ENCODE peak calls at places on chromosome X, in six cellular contexts. V is left lung, M is cardiac fibroblast, A is cardiac muscle cell, G is sigmoid colon, Z is Caco-2. I is an unnamed sample.
A peak's percentile ranks its signal among the peaks of the same experiment; 100 is the strongest.

GRCh38 chrX:13851996-13852695 is 35.3 kb upstream of the GPM6B start:
- DNase-seq in V (no peak), M (no peak), A (no peak), G (no peak), Z (no peak), I (no peak)

GRCh38 chrX:66126671-66127070 is 37.4 kb upstream of the HEPH start:
- DNase-seq in V (no peak), M (no peak), A (no peak), G (no peak), Z (no peak), I (no peak)

GRCh38 chrX:14963447-14964236 is 90.4 kb downstream of the MOSPD2 start:
- DNase-seq in V (no peak), M (peak; percentile 19), A (peak; percentile 7), G (no peak), Z (no peak), I (no peak)

GRCh38 chrX:68822641-68823410 is 6.0 kb upstream of the EFNB1 start:
- DNase-seq in V (no peak), M (peak; percentile 77), A (peak; percentile 81), G (no peak), Z (no peak), I (no peak)

GRCh38 chrX:115892787-115893671 is 277.5 kb upstream of the AGTR2 start:
- DNase-seq in V (peak; percentile 44), M (peak; percentile 24), A (peak; percentile 45), G (peak; percentile 80), Z (no peak), I (no peak)

GRCh38 chrX:152945021-152945979 is 47.4 kb downstream of the ZNF185 start:
- DNase-seq in V (peak; percentile 20), M (no peak), A (no peak), G (peak; percentile 59), Z (no peak), I (no peak)

GRCh38 chrX:65999563-66000148 is 40.2 kb downstream of the VSIG4 start:
- DNase-seq in V (no peak), M (no peak), A (no peak), G (no peak), Z (no peak), I (no peak)

GRCh38 chrX:52271212-52271611 is 86.5 kb downstream of the MAGED4 start:
- DNase-seq in V (no peak), M (peak; percentile 13), A (peak; percentile 11), G (no peak), Z (no peak), I (no peak)

GRCh38 chrX:54439967-54440871 is at the start of gene TSR2:
- DNase-seq in V (peak; percentile 81), M (peak; percentile 89), A (peak; percentile 90), G (peak; percentile 91), Z (peak; percentile 83), I (peak; percentile 66)

GRCh38 chrX:53281321-53281822 is at the start of gene IQSEC2:
- DNase-seq in V (peak; percentile 91), M (peak; percentile 82), A (peak; percentile 84), G (peak; percentile 96), Z (peak; percentile 39), I (peak; percentile 76)

GRCh38 chrX:6545712-6546111 is 10.8 kb upstream of the VCX3A start:
- DNase-seq in V (no peak), M (no peak), A (no peak), G (no peak), Z (no peak), I (no peak)

GRCh38 chrX:119186763-119187162 is 49.3 kb upstream of the PGRMC1 start:
- DNase-seq in V (no peak), M (no peak), A (no peak), G (no peak), Z (no peak), I (no peak)

GRCh38 chrX:49053223-49054072 is 5.4 kb upstream of the CCDC120 start:
- DNase-seq in V (peak; percentile 57), M (peak; percentile 59), A (peak; percentile 64), G (peak; percentile 79), Z (peak; percentile 80), I (no peak)

GRCh38 chrX:113634565-113634964 is 793.9 kb upstream of the AMOT start:
- DNase-seq in V (no peak), M (no peak), A (no peak), G (no peak), Z (no peak), I (no peak)

GRCh38 chrX:68735266-68735665 is 87.8 kb downstream of the STARD8 start:
- DNase-seq in V (no peak), M (no peak), A (no peak), G (no peak), Z (no peak), I (no peak)

GRCh38 chrX:121260568-121261240 is 213.3 kb downstream of the GLUD2 start:
- DNase-seq in V (no peak), M (no peak), A (no peak), G (no peak), Z (no peak), I (no peak)

GRCh38 chrX:9466711-9467110 is 1.9 kb downstream of the TBL1X start:
- DNase-seq in V (no peak), M (no peak), A (no peak), G (no peak), Z (no peak), I (no peak)

GRCh38 chrX:15761564-15762191 is 23.6 kb downstream of the CA5B start:
- DNase-seq in V (no peak), M (peak; percentile 36), A (peak; percentile 38), G (no peak), Z (no peak), I (no peak)

GRCh38 chrX:48957477-48957826 is at the start of gene OTUD5:
- DNase-seq in V (peak; percentile 61), M (no peak), A (no peak), G (no peak), Z (no peak), I (no peak)

GRCh38 chrX:128156204-128156603 is 104.0 kb upstream of the ACTRT1 start:
- DNase-seq in V (no peak), M (no peak), A (no peak), G (no peak), Z (no peak), I (no peak)
- TF ChIP-seq CTCF in V (no peak), M (no peak), A (no peak), G (no peak), Z (no peak), I (no peak)

DNA sequence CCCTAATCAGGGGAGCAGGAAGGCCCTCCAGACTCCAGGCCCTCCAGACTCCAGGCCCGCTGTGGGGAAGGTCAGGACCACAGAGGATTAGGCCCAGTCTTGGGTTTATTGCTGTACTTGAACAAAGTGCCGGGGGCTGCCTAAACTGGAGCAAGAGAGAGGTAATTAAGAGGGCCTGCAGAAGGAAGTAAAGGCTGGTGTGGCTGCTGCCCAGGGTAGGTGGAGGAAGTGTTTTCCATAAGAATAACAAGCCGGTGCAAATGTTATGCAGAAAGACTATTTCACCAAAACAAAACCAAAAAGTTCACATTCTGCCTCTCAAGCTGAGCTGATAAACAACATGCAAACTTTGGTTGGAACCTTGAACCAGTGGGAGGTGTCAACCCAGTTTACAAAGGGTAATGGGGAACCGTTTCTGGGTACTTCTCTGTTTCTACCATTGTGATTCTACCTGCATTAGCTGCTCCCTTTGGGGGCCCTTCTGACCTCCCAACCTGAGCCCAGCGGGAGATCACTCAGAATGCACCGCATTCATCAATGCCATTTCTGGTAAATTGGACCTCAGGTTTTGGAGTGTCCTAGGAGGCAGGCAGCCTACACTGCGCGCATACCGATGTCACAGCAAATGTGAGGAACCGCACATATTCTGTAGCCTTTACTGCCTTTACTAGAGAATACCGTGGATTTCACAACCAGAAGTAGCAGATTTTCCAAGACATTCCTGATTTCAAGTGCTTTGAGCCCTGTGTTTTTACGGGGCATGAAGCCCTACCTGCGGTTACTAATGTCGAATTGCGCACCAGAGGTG is 59.7 kb upstream of the BCOR start:
- DNase-seq in V (no peak), M (no peak), A (no peak), G (no peak), Z (no peak), I (no peak)
- H3K4me3 ChIP-seq in V (peak overlapping the region; percentile 18), M (peak overlapping the region; percentile 39), A (peak overlapping the region; percentile 47), G (peak overlapping the region; percentile 52), Z (peak overlapping the region; percentile 52), I (peak overlapping the region; percentile 39)

DNA sequence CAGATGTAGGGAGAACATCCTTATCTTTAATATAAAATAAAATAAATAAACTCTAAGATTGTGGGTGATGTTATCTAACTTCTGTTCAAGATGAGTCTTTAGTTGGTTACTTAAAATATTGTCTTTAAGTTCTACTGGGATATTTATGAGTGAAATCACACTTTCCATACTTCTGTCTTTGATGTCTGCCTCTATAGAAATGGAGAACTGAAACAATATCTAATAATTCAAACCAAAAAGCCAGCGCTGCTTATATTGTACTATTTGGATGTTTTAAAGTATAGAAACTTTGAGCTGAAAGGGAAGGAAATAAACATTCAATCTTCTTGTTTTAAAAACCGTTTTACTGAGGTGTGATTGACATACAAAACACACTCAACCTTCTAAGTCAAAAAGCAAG is 44.8 kb upstream of the RPS6KA3 start:
- DNase-seq in V (no peak), M (no peak), A (no peak), G (no peak), Z (no peak), I (no peak)
- TF ChIP-seq CTCF in V (no peak), M (no peak), A (no peak), G (no peak), Z (no peak), I (no peak)

GRCh38 chrX:135490979-135491514 is 29.4 kb upstream of the INTS6L start:
- DNase-seq in V (no peak), M (no peak), A (no peak), G (no peak), Z (no peak), I (no peak)
- H3K4me3 ChIP-seq in V (no peak overlapping the region), M (no peak overlapping the region), A (no peak overlapping the region), G (no peak overlapping the region), Z (no peak overlapping the region), I (no peak overlapping the region)

DNA sequence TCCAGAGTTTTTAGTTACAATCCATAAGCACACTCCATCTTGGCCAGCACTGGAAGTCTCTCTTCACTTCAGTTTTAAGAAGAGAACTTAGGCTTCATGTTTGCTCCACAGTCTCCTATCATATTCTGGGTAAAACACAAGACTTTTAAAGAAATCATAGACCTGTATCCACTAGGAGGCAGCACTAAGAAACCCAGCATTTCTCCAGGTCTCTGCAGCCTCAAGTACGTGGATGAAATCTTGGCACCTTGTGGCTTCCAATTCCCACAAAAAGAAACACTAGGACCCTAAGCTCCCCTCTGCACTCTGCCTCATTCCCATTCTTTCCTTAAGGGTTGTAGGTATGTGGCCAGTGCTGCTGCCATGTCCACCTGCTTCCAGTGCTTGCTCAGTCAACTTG is 367.3 kb upstream of the CASK start:
- DNase-seq in V (no peak), M (peak; percentile 1), A (peak; percentile 17), G (no peak), Z (no peak), I (no peak)
- TF ChIP-seq CTCF in V (no peak), M (no peak), A (no peak), G (no peak), Z (peak; percentile 8), I (no peak)

GRCh38 chrX:81528041-81528440 is 326.1 kb downstream of the SH3BGRL start:
- DNase-seq in V (no peak), M (no peak), A (no peak), G (no peak), Z (no peak), I (no peak)
- H3K4me3 ChIP-seq in V (no peak overlapping the region), M (no peak overlapping the region), A (no peak overlapping the region), G (no peak overlapping the region), Z (no peak overlapping the region), I (no peak overlapping the region)

GRCh38 chrX:64894454-64895038 is 81.7 kb downstream of the ZC4H2 start:
- DNase-seq in V (no peak), M (peak; percentile 0), A (no peak), G (no peak), Z (no peak), I (no peak)
- TF ChIP-seq CTCF in V (peak; percentile 22), M (peak; percentile 52), A (no peak), G (no peak), Z (peak; percentile 48), I (peak; percentile 23)

GRCh38 chrX:110315541-110315940 is 2.3 kb downstream of the AMMECR1 start:
- DNase-seq in V (no peak), M (peak; percentile 44), A (peak; percentile 19), G (no peak), Z (no peak), I (no peak)
- H3K4me3 ChIP-seq in V (no peak overlapping the region), M (no peak overlapping the region), A (no peak overlapping the region), G (no peak overlapping the region), Z (no peak overlapping the region), I (no peak overlapping the region)

I was measured in RWPE2.